ENCODE peak calls at places on chromosomes 12 and 14, in six cellular contexts. One of them, this sample, is unnamed.

GRCh38 chr14:74570696-74571095 is 41.3 kb downstream of the LTBP2 start:
- DNase-seq in H1: no peak
- DNase-seq in H9: no peak
- DNase-seq in trophoblast cell: peak
- DNase-seq in mesenchymal stem cell: no peak
- DNase-seq in neuronal stem cell: no peak
- DNase-seq in this sample: no peak

GRCh38 chr14:66575014-66575413 is 67.1 kb downstream of the GPHN start:
- DNase-seq in H1: no peak
- DNase-seq in H9: no peak
- DNase-seq in trophoblast cell: no peak
- DNase-seq in mesenchymal stem cell: no peak
- DNase-seq in neuronal stem cell: no peak
- DNase-seq in this sample: no peak

GRCh38 chr14:20116748-20117147 is 6.2 kb downstream of the OR4K17 start:
- DNase-seq in H1: no peak
- DNase-seq in H9: no peak
- DNase-seq in trophoblast cell: no peak
- DNase-seq in mesenchymal stem cell: no peak
- DNase-seq in neuronal stem cell: no peak
- DNase-seq in this sample: no peak

GRCh38 chr12:52266514-52266913 is 7.9 kb upstream of the KRT86 start:
- DNase-seq in H1: no peak
- DNase-seq in H9: no peak
- DNase-seq in trophoblast cell: no peak
- DNase-seq in mesenchymal stem cell: no peak
- DNase-seq in neuronal stem cell: no peak
- DNase-seq in this sample: no peak

GRCh38 chr14:21136024-21136423 is 19.8 kb downstream of the OR5AU1 start:
- DNase-seq in H1: no peak
- DNase-seq in H9: no peak
- DNase-seq in trophoblast cell: peak
- DNase-seq in mesenchymal stem cell: peak
- DNase-seq in neuronal stem cell: peak
- DNase-seq in this sample: peak

GRCh38 chr14:102195446-102195845 is 55.7 kb downstream of the WDR20 start:
- DNase-seq in H1: no peak
- DNase-seq in H9: no peak
- DNase-seq in trophoblast cell: no peak
- DNase-seq in mesenchymal stem cell: no peak
- DNase-seq in neuronal stem cell: no peak
- DNase-seq in this sample: peak

GRCh38 chr12:32561931-32562341 is 117.2 kb upstream of the DNM1L start:
- DNase-seq in H1: no peak
- DNase-seq in H9: no peak
- DNase-seq in trophoblast cell: no peak
- DNase-seq in mesenchymal stem cell: peak
- DNase-seq in neuronal stem cell: peak
- DNase-seq in this sample: no peak

GRCh38 chr12:112031472-112031871 is 18.2 kb downstream of the ERP29 start:
- DNase-seq in H1: no peak
- DNase-seq in H9: no peak
- DNase-seq in trophoblast cell: no peak
- DNase-seq in mesenchymal stem cell: peak
- DNase-seq in neuronal stem cell: no peak
- DNase-seq in this sample: peak

GRCh38 chr12:124979568-124979967 is 9.4 kb downstream of the DHX37 start:
- DNase-seq in H1: no peak
- DNase-seq in H9: peak
- DNase-seq in trophoblast cell: no peak
- DNase-seq in mesenchymal stem cell: no peak
- DNase-seq in neuronal stem cell: no peak
- DNase-seq in this sample: no peak

GRCh38 chr14:59534361-59534987 is 42.1 kb downstream of the CCDC175 start:
- DNase-seq in H1: no peak
- DNase-seq in H9: no peak
- DNase-seq in trophoblast cell: no peak
- DNase-seq in mesenchymal stem cell: peak
- DNase-seq in neuronal stem cell: no peak
- DNase-seq in this sample: peak

GRCh38 chr12:116601933-116602809 is 43.0 kb downstream of the MAP1LC3B2 start:
- DNase-seq in H1: no peak
- DNase-seq in H9: no peak
- DNase-seq in trophoblast cell: no peak
- DNase-seq in mesenchymal stem cell: no peak
- DNase-seq in neuronal stem cell: no peak
- DNase-seq in this sample: no peak

GRCh38 chr12:5377997-5378596 is 53.8 kb upstream of the NTF3 start:
- DNase-seq in H1: no peak
- DNase-seq in H9: no peak
- DNase-seq in trophoblast cell: no peak
- DNase-seq in mesenchymal stem cell: no peak
- DNase-seq in neuronal stem cell: no peak
- DNase-seq in this sample: no peak

GRCh38 chr12:114168061-114168460 is 201.9 kb upstream of the RBM19 start:
- DNase-seq in H1: no peak
- DNase-seq in H9: no peak
- DNase-seq in trophoblast cell: no peak
- DNase-seq in mesenchymal stem cell: no peak
- DNase-seq in neuronal stem cell: no peak
- DNase-seq in this sample: peak

GRCh38 chr14:33686856-33687255 is 264.0 kb downstream of the EGLN3 start:
- DNase-seq in H1: no peak
- DNase-seq in H9: no peak
- DNase-seq in trophoblast cell: no peak
- DNase-seq in mesenchymal stem cell: no peak
- DNase-seq in neuronal stem cell: no peak
- DNase-seq in this sample: no peak
- H4K91ac ChIP-seq in H1: no peak
- H4K91ac ChIP-seq in H9: no peak
- H4K91ac ChIP-seq in trophoblast cell: no peak
- H4K91ac ChIP-seq in mesenchymal stem cell: no peak
- H4K91ac ChIP-seq in neuronal stem cell: no peak
- H4K91ac ChIP-seq in this sample: no peak

DNA sequence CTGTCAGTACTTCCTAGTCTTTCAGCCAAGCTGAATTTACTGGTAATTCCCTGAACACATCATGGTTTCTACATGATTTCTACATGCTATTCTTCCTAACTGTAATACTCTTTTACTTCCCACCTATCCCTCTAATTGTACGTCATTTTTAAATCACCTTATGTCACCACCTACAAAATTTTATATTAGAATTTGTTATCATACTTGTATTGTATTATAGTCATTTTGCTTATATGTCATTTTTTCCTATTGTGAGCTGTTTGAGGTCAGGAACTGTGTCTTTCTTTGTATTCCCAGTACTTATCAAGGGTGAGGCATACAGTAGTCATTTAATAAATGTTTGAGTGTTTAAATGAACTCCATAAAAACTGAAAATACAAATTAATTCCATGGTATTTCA is 86.6 kb downstream of the USP15 start:
- DNase-seq in H1: no peak
- DNase-seq in H9: no peak
- DNase-seq in trophoblast cell: no peak
- DNase-seq in mesenchymal stem cell: no peak
- DNase-seq in neuronal stem cell: no peak
- DNase-seq in this sample: no peak
- H4K91ac ChIP-seq in H1: no peak
- H4K91ac ChIP-seq in H9: no peak
- H4K91ac ChIP-seq in trophoblast cell: no peak
- H4K91ac ChIP-seq in mesenchymal stem cell: no peak
- H4K91ac ChIP-seq in neuronal stem cell: no peak
- H4K91ac ChIP-seq in this sample: no peak

DNA sequence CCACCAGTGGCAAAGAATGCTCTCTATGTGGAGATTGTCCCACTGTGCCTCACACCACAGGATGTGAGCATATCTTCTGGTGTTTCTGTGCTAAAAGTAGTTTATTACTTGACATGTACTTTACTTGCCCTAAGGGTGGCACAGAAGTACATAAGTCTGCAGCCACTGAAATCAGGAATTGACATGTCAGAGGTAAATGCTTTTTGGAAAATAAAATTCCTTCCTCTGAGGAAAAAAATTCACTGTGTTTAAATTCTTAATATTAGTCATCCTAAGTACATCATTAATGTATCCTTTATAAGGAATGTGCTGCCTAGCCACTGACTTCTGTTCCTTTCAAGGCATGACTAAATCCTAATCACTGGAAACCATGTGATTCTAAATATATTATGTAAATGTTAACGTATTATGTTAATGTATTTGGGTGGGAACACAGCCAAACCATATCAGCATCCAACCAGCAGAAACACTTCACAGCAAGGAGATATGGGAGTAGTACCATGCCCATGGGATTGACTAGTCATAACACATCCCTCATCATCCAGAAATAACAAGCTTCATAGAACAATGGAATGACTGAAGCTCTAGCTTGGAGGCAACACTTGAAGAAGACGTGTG is 239.7 kb upstream of the PPFIA2 start:
- DNase-seq in H1: no peak
- DNase-seq in H9: no peak
- DNase-seq in trophoblast cell: no peak
- DNase-seq in mesenchymal stem cell: no peak
- DNase-seq in neuronal stem cell: no peak
- DNase-seq in this sample: no peak
- H4K91ac ChIP-seq in H1: no peak
- H4K91ac ChIP-seq in H9: no peak
- H4K91ac ChIP-seq in trophoblast cell: no peak
- H4K91ac ChIP-seq in mesenchymal stem cell: no peak
- H4K91ac ChIP-seq in neuronal stem cell: no peak
- H4K91ac ChIP-seq in this sample: no peak

GRCh38 chr14:64113279-64113678 is 180.9 kb downstream of the ESR2 start:
- DNase-seq in H1: no peak
- DNase-seq in H9: no peak
- DNase-seq in trophoblast cell: no peak
- DNase-seq in mesenchymal stem cell: no peak
- DNase-seq in neuronal stem cell: no peak
- DNase-seq in this sample: no peak
- H4K91ac ChIP-seq in H1: no peak
- H4K91ac ChIP-seq in H9: no peak
- H4K91ac ChIP-seq in trophoblast cell: no peak
- H4K91ac ChIP-seq in mesenchymal stem cell: peak
- H4K91ac ChIP-seq in neuronal stem cell: no peak
- H4K91ac ChIP-seq in this sample: no peak

DNA sequence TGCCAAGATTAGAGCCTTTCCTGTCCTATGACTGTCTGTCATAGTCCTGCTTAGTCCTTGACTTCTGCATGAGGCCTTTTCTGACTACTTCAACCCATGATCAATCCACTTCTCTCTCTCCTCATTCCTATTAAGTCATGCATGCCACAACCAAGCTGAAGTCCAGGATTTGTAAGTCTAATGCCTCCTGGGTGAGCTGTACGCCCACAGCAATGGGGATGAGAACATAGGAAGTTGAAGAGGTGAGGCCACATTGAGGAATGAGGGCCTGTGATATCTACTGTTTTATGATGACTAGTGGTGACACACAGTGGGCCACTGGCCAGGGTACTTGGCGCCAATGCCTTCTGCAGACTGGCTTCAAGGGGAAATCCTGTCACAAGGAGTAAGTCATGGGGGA is 994.1 kb upstream of the TMEM132C start:
- DNase-seq in H1: no peak
- DNase-seq in H9: no peak
- DNase-seq in trophoblast cell: peak
- DNase-seq in mesenchymal stem cell: no peak
- DNase-seq in neuronal stem cell: no peak
- DNase-seq in this sample: peak
- H4K91ac ChIP-seq in H1: no peak
- H4K91ac ChIP-seq in H9: no peak
- H4K91ac ChIP-seq in trophoblast cell: no peak
- H4K91ac ChIP-seq in mesenchymal stem cell: no peak
- H4K91ac ChIP-seq in neuronal stem cell: no peak
- H4K91ac ChIP-seq in this sample: peak

GRCh38 chr12:48002773-48003218 is 1.5 kb downstream of the COL2A1 start:
- DNase-seq in H1: peak
- DNase-seq in H9: no peak
- DNase-seq in trophoblast cell: peak
- DNase-seq in mesenchymal stem cell: peak
- DNase-seq in neuronal stem cell: no peak
- DNase-seq in this sample: peak
- H4K91ac ChIP-seq in H1: no peak
- H4K91ac ChIP-seq in H9: no peak
- H4K91ac ChIP-seq in trophoblast cell: no peak
- H4K91ac ChIP-seq in mesenchymal stem cell: no peak
- H4K91ac ChIP-seq in neuronal stem cell: no peak
- H4K91ac ChIP-seq in this sample: no peak

GRCh38 chr12:6827982-6828670 is at the start of gene P3H3:
- DNase-seq in H1: peak
- DNase-seq in H9: peak
- DNase-seq in trophoblast cell: peak
- DNase-seq in mesenchymal stem cell: peak
- DNase-seq in neuronal stem cell: no peak
- DNase-seq in this sample: peak

GRCh38 chr12:6828671-6829531 is 694 bp downstream of the P3H3 start:
- DNase-seq in H1: peak
- DNase-seq in H9: peak
- DNase-seq in trophoblast cell: no peak
- DNase-seq in mesenchymal stem cell: no peak
- DNase-seq in neuronal stem cell: no peak
- DNase-seq in this sample: peak

GRCh38 chr12:6831021-6831420 is 2.8 kb downstream of the P3H3 start:
- DNase-seq in H1: no peak
- DNase-seq in H9: no peak
- DNase-seq in trophoblast cell: no peak
- DNase-seq in mesenchymal stem cell: no peak
- DNase-seq in neuronal stem cell: no peak
- DNase-seq in this sample: no peak

GRCh38 chr12:6830286-6830892 is 2.2 kb downstream of the P3H3 start:
- DNase-seq in H1: no peak
- DNase-seq in H9: no peak
- DNase-seq in trophoblast cell: no peak
- DNase-seq in mesenchymal stem cell: no peak
- DNase-seq in neuronal stem cell: no peak
- DNase-seq in this sample: no peak

DNA sequence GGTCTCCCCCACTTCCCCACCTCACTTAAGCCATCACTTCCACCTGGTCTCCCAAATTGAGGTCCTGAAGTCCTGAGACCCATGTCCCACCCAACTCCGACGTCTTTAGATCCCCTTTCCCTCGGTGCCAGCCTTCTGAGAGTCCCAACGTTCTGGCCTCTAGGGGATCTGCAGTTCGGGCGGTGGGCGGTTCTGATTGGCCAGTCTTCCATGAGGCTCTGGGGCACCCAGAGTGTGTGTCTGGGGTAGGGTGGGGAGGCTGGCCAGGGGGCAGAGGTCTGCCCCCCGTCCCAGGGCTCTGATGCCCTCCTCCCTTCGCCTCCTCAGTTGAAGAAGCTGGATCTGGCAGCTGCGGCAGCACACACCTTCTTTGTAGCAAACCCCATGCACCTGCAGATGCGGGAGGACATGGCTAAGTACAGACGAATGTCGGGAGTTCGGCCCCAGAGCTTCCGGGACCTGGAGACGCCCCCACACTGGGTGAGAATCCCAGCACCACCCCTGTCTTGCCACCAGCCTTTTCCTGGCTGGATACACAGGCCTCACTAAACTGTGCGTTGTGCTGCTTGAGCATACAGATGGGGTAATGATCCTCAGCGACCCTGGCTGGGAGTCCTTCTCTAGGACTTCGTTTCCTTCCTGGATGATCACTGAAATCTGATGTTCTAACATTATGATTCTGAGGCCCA is 1.5 kb downstream of the P3H3 start:
- DNase-seq in H1: peak
- DNase-seq in H9: peak
- DNase-seq in trophoblast cell: no peak
- DNase-seq in mesenchymal stem cell: peak
- DNase-seq in neuronal stem cell: no peak
- DNase-seq in this sample: peak
- H4K91ac ChIP-seq in H1: peak
- H4K91ac ChIP-seq in H9: no peak
- H4K91ac ChIP-seq in trophoblast cell: peak
- H4K91ac ChIP-seq in mesenchymal stem cell: peak
- H4K91ac ChIP-seq in neuronal stem cell: no peak
- H4K91ac ChIP-seq in this sample: peak